ENCODE peak calls at places on chromosomes 12 and 14, in eight cellular contexts. One of them, this sample, is unnamed.
A peak's percentile ranks its signal among the peaks of the same experiment; 100 is the strongest.

GRCh38 chr14:75854247-75854799 is 127.5 kb downstream of the TGFB3 start:
- DNase-seq in heart left ventricle: no peak
- DNase-seq in transverse colon: no peak
- DNase-seq in IMR-90: no peak
- DNase-seq in HCT116: no peak
- DNase-seq in GM12878: no peak
- DNase-seq in K562: no peak
- DNase-seq in tibial nerve: no peak
- DNase-seq in this sample: no peak

GRCh38 chr14:68947802-68948201 is 31.3 kb downstream of the ACTN1 start:
- DNase-seq in K562: no peak
- DNase-seq in IMR-90: peak; percentile 42
- DNase-seq in tibial nerve: peak; percentile 51
- DNase-seq in heart left ventricle: peak; percentile 90
- DNase-seq in GM12878: no peak
- DNase-seq in transverse colon: peak; percentile 87
- DNase-seq in HCT116: no peak
- DNase-seq in this sample: no peak

GRCh38 chr12:32777776-32778175 is 22.1 kb upstream of the YARS2 start:
- DNase-seq in GM12878: no peak
- DNase-seq in K562: no peak
- DNase-seq in tibial nerve: no peak
- DNase-seq in transverse colon: no peak
- DNase-seq in heart left ventricle: no peak
- DNase-seq in HCT116: no peak
- DNase-seq in IMR-90: no peak
- DNase-seq in this sample: no peak

GRCh38 chr12:65501935-65502334 is 223.5 kb downstream of the MSRB3 start:
- DNase-seq in heart left ventricle: no peak
- DNase-seq in GM12878: no peak
- DNase-seq in IMR-90: no peak
- DNase-seq in HCT116: no peak
- DNase-seq in transverse colon: no peak
- DNase-seq in K562: no peak
- DNase-seq in tibial nerve: no peak
- DNase-seq in this sample: no peak

GRCh38 chr14:22071001-22071400 is 397.4 kb upstream of the OR4E1 start:
- DNase-seq in GM12878: peak; percentile 38
- DNase-seq in transverse colon: peak; percentile 40
- DNase-seq in K562: no peak
- DNase-seq in HCT116: no peak
- DNase-seq in heart left ventricle: no peak
- DNase-seq in IMR-90: no peak
- DNase-seq in tibial nerve: no peak
- DNase-seq in this sample: no peak

GRCh38 chr12:56150563-56150962 is 1.8 kb upstream of the MYL6B start:
- DNase-seq in K562: no peak
- DNase-seq in tibial nerve: no peak
- DNase-seq in GM12878: no peak
- DNase-seq in heart left ventricle: no peak
- DNase-seq in HCT116: no peak
- DNase-seq in transverse colon: no peak
- DNase-seq in IMR-90: peak; percentile 43
- DNase-seq in this sample: no peak

GRCh38 chr12:51391047-51391837 is at the start of gene GALNT6:
- DNase-seq in K562: peak; percentile 70
- DNase-seq in GM12878: no peak
- DNase-seq in HCT116: no peak
- DNase-seq in tibial nerve: no peak
- DNase-seq in IMR-90: no peak
- DNase-seq in heart left ventricle: peak; percentile 37
- DNase-seq in transverse colon: peak; percentile 87
- DNase-seq in this sample: peak; percentile 68

GRCh38 chr12:109879332-109880048 is 851 bp downstream of the GLTP start:
- DNase-seq in tibial nerve: no peak
- DNase-seq in heart left ventricle: no peak
- DNase-seq in IMR-90: no peak
- DNase-seq in HCT116: no peak
- DNase-seq in K562: no peak
- DNase-seq in GM12878: no peak
- DNase-seq in transverse colon: no peak
- DNase-seq in this sample: no peak

GRCh38 chr12:105978276-105978675 is 160.5 kb downstream of the NUAK1 start:
- DNase-seq in heart left ventricle: no peak
- DNase-seq in K562: no peak
- DNase-seq in GM12878: no peak
- DNase-seq in tibial nerve: no peak
- DNase-seq in transverse colon: no peak
- DNase-seq in HCT116: no peak
- DNase-seq in IMR-90: no peak
- DNase-seq in this sample: no peak

GRCh38 chr14:31419179-31420012 is 954 bp downstream of the HEATR5A start:
- DNase-seq in GM12878: no peak
- DNase-seq in IMR-90: peak; percentile 37
- DNase-seq in tibial nerve: no peak
- DNase-seq in K562: no peak
- DNase-seq in HCT116: no peak
- DNase-seq in heart left ventricle: no peak
- DNase-seq in transverse colon: no peak
- DNase-seq in this sample: peak; percentile 36
- TF ChIP-seq POLR2A in GM12878: no peak
- TF ChIP-seq POLR2A in IMR-90: no peak
- TF ChIP-seq POLR2A in tibial nerve: no peak
- TF ChIP-seq POLR2A in K562: no peak
- TF ChIP-seq POLR2A in HCT116: no peak
- TF ChIP-seq POLR2A in heart left ventricle: no peak
- TF ChIP-seq POLR2A in transverse colon: no peak
- TF ChIP-seq POLR2A in this sample: no peak

GRCh38 chr12:63779498-63780481 is at the start of gene RXYLT1:
- DNase-seq in transverse colon: peak; percentile 90
- DNase-seq in GM12878: peak; percentile 32
- DNase-seq in tibial nerve: peak; percentile 65
- DNase-seq in heart left ventricle: peak; percentile 89
- DNase-seq in IMR-90: peak; percentile 67
- DNase-seq in HCT116: peak; percentile 52
- DNase-seq in K562: peak; percentile 81
- DNase-seq in this sample: peak; percentile 92
- TF ChIP-seq POLR2A in transverse colon: peak; percentile 64
- TF ChIP-seq POLR2A in GM12878: peak; percentile 89
- TF ChIP-seq POLR2A in tibial nerve: peak; percentile 31
- TF ChIP-seq POLR2A in heart left ventricle: no peak
- TF ChIP-seq POLR2A in IMR-90: peak; percentile 84
- TF ChIP-seq POLR2A in HCT116: peak; percentile 60
- TF ChIP-seq POLR2A in K562: peak; percentile 87
- TF ChIP-seq POLR2A in this sample: peak; percentile 78

DNA sequence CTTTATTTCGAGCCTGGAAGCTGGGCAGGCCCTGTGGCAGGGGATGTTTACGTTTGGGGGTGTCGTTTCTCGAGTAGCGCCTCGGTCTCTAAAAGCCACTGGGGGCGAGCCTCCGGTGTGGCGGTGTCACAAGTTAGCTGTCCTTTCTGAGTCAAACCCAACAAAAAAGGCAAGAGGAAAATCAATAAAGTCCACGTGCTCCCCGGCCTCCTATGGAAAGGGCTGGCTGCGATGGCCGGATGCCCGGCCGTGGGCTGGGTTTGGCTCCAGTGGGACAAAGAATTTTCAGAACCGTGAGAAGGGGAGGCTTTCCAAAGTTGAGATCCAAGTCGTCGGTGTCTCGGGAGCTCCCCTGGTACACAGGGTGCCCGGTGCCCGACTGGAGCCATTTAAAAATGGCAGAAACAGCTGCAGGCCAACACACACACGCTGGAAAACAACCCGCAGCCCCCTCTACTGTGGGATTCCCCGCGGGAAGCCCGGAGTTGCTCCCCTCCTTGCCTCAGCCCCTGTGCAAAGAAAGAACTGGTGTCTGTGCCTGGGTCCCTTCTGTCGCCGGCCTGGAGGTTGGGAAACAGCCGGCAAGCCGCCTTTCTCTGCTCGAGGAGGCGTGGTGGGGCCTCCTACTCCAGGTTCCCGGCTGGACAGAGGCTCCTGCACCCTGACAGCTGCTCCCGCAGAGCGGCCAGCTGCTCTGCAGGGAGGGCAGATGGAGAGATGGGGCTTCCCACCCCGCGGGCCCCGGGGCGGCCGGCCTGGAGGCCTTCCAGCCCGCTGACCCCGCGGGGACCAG is 1.9 kb downstream of the BCL7A start:
- DNase-seq in heart left ventricle: peak; percentile 77
- DNase-seq in GM12878: no peak
- DNase-seq in HCT116: peak; percentile 42
- DNase-seq in K562: peak; percentile 69
- DNase-seq in transverse colon: peak; percentile 60
- DNase-seq in IMR-90: peak; percentile 70
- DNase-seq in tibial nerve: no peak
- DNase-seq in this sample: peak; percentile 56
- TF ChIP-seq POLR2A in heart left ventricle: no peak
- TF ChIP-seq POLR2A in GM12878: no peak
- TF ChIP-seq POLR2A in HCT116: peak; percentile 18
- TF ChIP-seq POLR2A in K562: no peak
- TF ChIP-seq POLR2A in transverse colon: peak; percentile 18
- TF ChIP-seq POLR2A in IMR-90: no peak
- TF ChIP-seq POLR2A in tibial nerve: no peak
- TF ChIP-seq POLR2A in this sample: no peak

GRCh38 chr12:11675952-11676505 is 26.6 kb downstream of the ETV6 start:
- DNase-seq in GM12878: no peak
- DNase-seq in HCT116: no peak
- DNase-seq in heart left ventricle: no peak
- DNase-seq in K562: no peak
- DNase-seq in transverse colon: no peak
- DNase-seq in tibial nerve: no peak
- DNase-seq in IMR-90: no peak
- DNase-seq in this sample: no peak
- TF ChIP-seq POLR2A in GM12878: no peak
- TF ChIP-seq POLR2A in HCT116: no peak
- TF ChIP-seq POLR2A in heart left ventricle: no peak
- TF ChIP-seq POLR2A in K562: no peak
- TF ChIP-seq POLR2A in transverse colon: no peak
- TF ChIP-seq POLR2A in tibial nerve: no peak
- TF ChIP-seq POLR2A in IMR-90: no peak
- TF ChIP-seq POLR2A in this sample: no peak

GRCh38 chr14:40271480-40271879 is 839.2 kb upstream of the FBXO33 start:
- DNase-seq in heart left ventricle: no peak
- DNase-seq in tibial nerve: no peak
- DNase-seq in IMR-90: no peak
- DNase-seq in HCT116: no peak
- DNase-seq in transverse colon: no peak
- DNase-seq in K562: no peak
- DNase-seq in GM12878: no peak
- DNase-seq in this sample: no peak

GRCh38 chr14:40273417-40273816 is 841.2 kb upstream of the FBXO33 start:
- DNase-seq in IMR-90: no peak
- DNase-seq in GM12878: no peak
- DNase-seq in tibial nerve: no peak
- DNase-seq in K562: no peak
- DNase-seq in heart left ventricle: no peak
- DNase-seq in transverse colon: no peak
- DNase-seq in HCT116: no peak
- DNase-seq in this sample: no peak

GRCh38 chr14:40268236-40268635 is 836.0 kb upstream of the FBXO33 start:
- DNase-seq in heart left ventricle: no peak
- DNase-seq in HCT116: no peak
- DNase-seq in IMR-90: no peak
- DNase-seq in GM12878: no peak
- DNase-seq in tibial nerve: no peak
- DNase-seq in transverse colon: no peak
- DNase-seq in K562: no peak
- DNase-seq in this sample: no peak

DNA sequence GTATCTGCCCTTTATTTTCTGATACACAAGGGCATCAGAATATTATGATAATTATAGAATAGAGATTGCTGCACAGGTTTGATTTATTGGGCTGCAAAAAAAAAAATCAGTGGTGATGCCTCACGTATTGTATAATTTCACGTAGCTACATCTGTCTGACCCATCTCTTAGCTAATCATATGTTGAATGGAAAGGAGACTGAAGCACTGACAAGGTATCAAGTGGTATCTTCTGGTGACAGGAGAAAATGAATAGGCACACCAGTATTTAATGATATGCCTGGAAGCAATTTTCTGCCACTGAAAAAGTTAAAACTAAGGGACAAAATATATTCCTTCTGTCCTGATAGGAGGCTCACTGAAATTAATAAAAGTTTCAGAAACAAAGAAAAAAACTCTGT is 837.2 kb upstream of the FBXO33 start:
- DNase-seq in transverse colon: no peak
- DNase-seq in GM12878: no peak
- DNase-seq in IMR-90: no peak
- DNase-seq in heart left ventricle: no peak
- DNase-seq in HCT116: no peak
- DNase-seq in K562: no peak
- DNase-seq in tibial nerve: no peak
- DNase-seq in this sample: no peak
- TF ChIP-seq POLR2A in transverse colon: no peak
- TF ChIP-seq POLR2A in GM12878: no peak
- TF ChIP-seq POLR2A in IMR-90: no peak
- TF ChIP-seq POLR2A in heart left ventricle: no peak
- TF ChIP-seq POLR2A in HCT116: no peak
- TF ChIP-seq POLR2A in K562: no peak
- TF ChIP-seq POLR2A in tibial nerve: no peak
- TF ChIP-seq POLR2A in this sample: no peak

DNA sequence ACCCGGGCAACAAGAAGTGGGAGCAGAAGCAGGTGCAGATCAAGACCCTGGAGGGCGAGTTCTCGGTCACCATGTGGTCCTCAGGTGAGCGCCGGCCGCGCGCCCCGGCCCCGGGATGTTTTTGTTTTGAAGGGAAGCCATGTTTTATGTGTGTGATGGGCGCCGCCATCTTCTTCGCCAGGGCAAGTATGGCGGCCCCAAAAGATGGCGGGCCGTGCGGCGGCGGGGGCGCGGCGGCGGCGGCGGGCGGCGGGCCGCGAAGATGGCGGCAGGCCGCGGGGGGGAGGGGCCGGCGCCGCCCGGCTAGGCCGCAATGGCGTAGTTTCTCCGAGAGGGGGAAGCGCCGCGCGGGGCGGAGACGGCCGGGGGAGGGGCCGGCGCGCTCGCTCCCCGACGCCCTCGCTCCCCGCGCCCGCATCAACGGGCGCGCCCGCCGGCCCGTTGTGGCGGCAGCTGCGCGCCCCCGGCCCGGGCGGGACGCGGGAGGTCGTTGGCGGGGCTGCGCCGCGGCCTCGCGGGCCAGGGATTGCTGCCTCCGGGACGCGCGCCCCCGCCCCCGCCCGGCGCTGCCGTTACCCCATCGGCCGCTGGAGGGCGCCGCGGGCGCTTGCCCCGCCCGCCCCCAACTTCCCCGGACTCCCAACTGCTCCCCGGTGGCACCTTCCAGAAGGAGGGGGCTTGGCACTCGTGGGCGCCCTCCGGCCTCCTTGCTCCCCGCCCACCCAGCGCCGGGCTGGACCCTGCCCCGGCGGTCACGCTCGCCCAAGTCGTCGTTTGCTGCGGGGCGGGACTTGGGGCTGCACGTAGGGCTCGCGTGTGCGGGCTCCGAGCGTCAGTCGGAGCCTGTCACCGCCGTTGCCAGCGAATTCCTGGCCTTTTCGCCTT is 1.1 kb downstream of the YY1 start:
- DNase-seq in heart left ventricle: peak; percentile 92
- DNase-seq in tibial nerve: peak; percentile 72
- DNase-seq in HCT116: peak; percentile 68
- DNase-seq in K562: peak; percentile 85
- DNase-seq in IMR-90: peak; percentile 95
- DNase-seq in GM12878: no peak
- DNase-seq in transverse colon: peak; percentile 89
- DNase-seq in this sample: peak; percentile 95
- TF ChIP-seq POLR2A in heart left ventricle: no peak
- TF ChIP-seq POLR2A in tibial nerve: no peak
- TF ChIP-seq POLR2A in HCT116: no peak
- TF ChIP-seq POLR2A in K562: no peak
- TF ChIP-seq POLR2A in IMR-90: peak; percentile 91
- TF ChIP-seq POLR2A in GM12878: peak; percentile 60
- TF ChIP-seq POLR2A in transverse colon: peak; percentile 83
- TF ChIP-seq POLR2A in this sample: no peak